ENCODE peak calls at places on chromosomes 4 and X, in seven cellular contexts. Q is naive thymus-derived CD4-positive, alpha-beta T cell; A is stimulated activated CD4-positive, alpha-beta T cell treated with anti-CD3 and anti-CD28 coated beads, Interleukin-15, amount 100 ng/mL, for 1 hour; Y is AG08395; J is activated T-helper 2 cell treated with anti-CD3 and anti-CD28 coated beads, Interferon-gamma antibody, Interleukin-2, Interleukin-4, amounts not matched to agents 10 μg/mL and 5 μg/mL and 100 μg/mL, durations not matched to agents 14 hours and 24 hours and 36 hours; N is Right ventricle myocardium superior; B is ecto neural progenitor cell. K is an unnamed sample.

GRCh38 chrX:107537815-107538214 is 88.4 kb downstream of the FRMPD3 start:
- DNase-seq in Q (no peak), A (no peak), Y (peak; percentile 38), J (peak; percentile 8), N (no peak), B (peak; percentile 60), K (no peak)

GRCh38 chr4:80307774-80308465 is 27.6 kb upstream of the CFAP299 start:
- DNase-seq in Q (no peak), A (no peak), Y (peak; percentile 42), J (no peak), N (no peak), B (no peak), K (no peak)

GRCh38 chr4:185016101-185016940 is 2.0 kb upstream of the HELT start:
- DNase-seq in Q (no peak), A (no peak), Y (no peak), J (no peak), N (no peak), B (no peak), K (no peak)

GRCh38 chr4:54400188-54400587 is 171.1 kb downstream of the PDGFRA start:
- DNase-seq in Q (no peak), A (no peak), Y (no peak), J (no peak), N (no peak), B (no peak), K (no peak)

GRCh38 chr4:121375262-121375661 is 5.6 kb downstream of the QRFPR start:
- DNase-seq in Q (no peak), A (no peak), Y (peak; percentile 11), J (no peak), N (no peak), B (no peak), K (no peak)

GRCh38 chr4:165355900-165356300 is 22.9 kb upstream of the CPE start:
- DNase-seq in Q (no peak), A (no peak), Y (no peak), J (no peak), N (no peak), B (peak; percentile 62), K (no peak)

GRCh38 chrX:54540289-54540688 is 10.3 kb downstream of the GNL3L start:
- DNase-seq in Q (no peak), A (no peak), Y (peak; percentile 53), J (no peak), N (no peak), B (no peak), K (no peak)

GRCh38 chrX:123184858-123185251 is 777 bp downstream of the GRIA3 start:
- DNase-seq in Q (no peak), A (no peak), Y (peak; percentile 17), J (no peak), N (no peak), B (peak; percentile 56), K (no peak)

GRCh38 chr4:107863850-107864371 is 39.2 kb downstream of the SGMS2 start:
- DNase-seq in Q (no peak), A (no peak), Y (peak; percentile 10), J (no peak), N (peak; percentile 69), B (no peak), K (no peak)

GRCh38 chrX:27890611-27891010 is 82.8 kb downstream of the MAGEB10 start:
- DNase-seq in Q (no peak), A (no peak), Y (peak; percentile 9), J (no peak), N (no peak), B (no peak), K (no peak)

GRCh38 chrX:23333842-23334535 is 660 bp upstream of the PTCHD1 start:
- DNase-seq in Q (no peak), A (no peak), Y (no peak), J (no peak), N (no peak), B (peak; percentile 65), K (no peak)

K was measured in lower lobe of right lung.